ENCODE peak calls at places on chromosomes 4 and X, in seven cellular contexts. One of them, this sample, is unnamed.

GRCh38 chr4:125388653-125389052 is 73.9 kb downstream of the FAT4 start:
- DNase-seq in A549: no peak
- DNase-seq in choroid plexus epithelial cell: peak
- DNase-seq in lower lobe of right lung: no peak
- DNase-seq in tibial artery: no peak
- DNase-seq in coronary artery: no peak
- DNase-seq in cardiac muscle cell: no peak
- DNase-seq in this sample: no peak

GRCh38 chr4:5381981-5382441 is 326.3 kb downstream of the EVC2 start:
- DNase-seq in coronary artery: no peak
- DNase-seq in A549: peak
- DNase-seq in tibial artery: peak
- DNase-seq in choroid plexus epithelial cell: peak
- DNase-seq in lower lobe of right lung: no peak
- DNase-seq in cardiac muscle cell: no peak
- DNase-seq in this sample: no peak

GRCh38 chr4:70743728-70744127 is 22.0 kb downstream of the RUFY3 start:
- DNase-seq in tibial artery: no peak
- DNase-seq in choroid plexus epithelial cell: peak
- DNase-seq in lower lobe of right lung: no peak
- DNase-seq in coronary artery: no peak
- DNase-seq in A549: no peak
- DNase-seq in cardiac muscle cell: no peak
- DNase-seq in this sample: no peak

GRCh38 chr4:142707397-142707796 is 138.7 kb downstream of the INPP4B start:
- DNase-seq in choroid plexus epithelial cell: no peak
- DNase-seq in cardiac muscle cell: no peak
- DNase-seq in A549: no peak
- DNase-seq in lower lobe of right lung: no peak
- DNase-seq in coronary artery: no peak
- DNase-seq in tibial artery: no peak
- DNase-seq in this sample: no peak

GRCh38 chr4:147760176-147760575 is 28.3 kb downstream of the ARHGAP10 start:
- DNase-seq in cardiac muscle cell: no peak
- DNase-seq in lower lobe of right lung: no peak
- DNase-seq in choroid plexus epithelial cell: no peak
- DNase-seq in coronary artery: no peak
- DNase-seq in A549: no peak
- DNase-seq in tibial artery: no peak
- DNase-seq in this sample: peak

GRCh38 chr4:80114732-80115265 is 41.8 kb upstream of the ANTXR2 start:
- DNase-seq in choroid plexus epithelial cell: no peak
- DNase-seq in A549: no peak
- DNase-seq in cardiac muscle cell: no peak
- DNase-seq in tibial artery: no peak
- DNase-seq in coronary artery: no peak
- DNase-seq in lower lobe of right lung: no peak
- DNase-seq in this sample: no peak

GRCh38 chrX:130676861-130677260 is 226.1 kb downstream of the ENOX2 start:
- DNase-seq in lower lobe of right lung: no peak
- DNase-seq in cardiac muscle cell: no peak
- DNase-seq in coronary artery: no peak
- DNase-seq in A549: peak
- DNase-seq in tibial artery: no peak
- DNase-seq in choroid plexus epithelial cell: peak
- DNase-seq in this sample: no peak

GRCh38 chr4:135917016-135917415 is 1615.3 kb downstream of the PCDH18 start:
- DNase-seq in tibial artery: no peak
- DNase-seq in A549: no peak
- DNase-seq in choroid plexus epithelial cell: peak
- DNase-seq in lower lobe of right lung: no peak
- DNase-seq in cardiac muscle cell: no peak
- DNase-seq in coronary artery: no peak
- DNase-seq in this sample: no peak

GRCh38 chr4:111813565-111814140 is 331.6 kb upstream of the FAM241A start:
- DNase-seq in choroid plexus epithelial cell: no peak
- DNase-seq in A549: no peak
- DNase-seq in cardiac muscle cell: peak
- DNase-seq in coronary artery: no peak
- DNase-seq in tibial artery: no peak
- DNase-seq in lower lobe of right lung: no peak
- DNase-seq in this sample: no peak

GRCh38 chr4:169774466-169775445 is 17.0 kb upstream of the HPF1 start:
- DNase-seq in choroid plexus epithelial cell: no peak
- DNase-seq in A549: no peak
- DNase-seq in tibial artery: no peak
- DNase-seq in coronary artery: no peak
- DNase-seq in lower lobe of right lung: no peak
- DNase-seq in cardiac muscle cell: peak
- DNase-seq in this sample: no peak

GRCh38 chr4:145388043-145388442 is 93.6 kb upstream of the SMAD1 start:
- DNase-seq in lower lobe of right lung: no peak
- DNase-seq in tibial artery: no peak
- DNase-seq in A549: no peak
- DNase-seq in cardiac muscle cell: no peak
- DNase-seq in choroid plexus epithelial cell: peak
- DNase-seq in coronary artery: no peak
- DNase-seq in this sample: no peak

GRCh38 chr4:106238819-106239420 is 77.1 kb downstream of the TBCK start:
- DNase-seq in cardiac muscle cell: peak
- DNase-seq in choroid plexus epithelial cell: peak
- DNase-seq in A549: peak
- DNase-seq in tibial artery: no peak
- DNase-seq in lower lobe of right lung: no peak
- DNase-seq in coronary artery: no peak
- DNase-seq in this sample: no peak

GRCh38 chrX:70998402-70999027 is 67.6 kb upstream of the SLC7A3 start:
- DNase-seq in A549: peak
- DNase-seq in lower lobe of right lung: no peak
- DNase-seq in choroid plexus epithelial cell: peak
- DNase-seq in coronary artery: no peak
- DNase-seq in tibial artery: no peak
- DNase-seq in cardiac muscle cell: peak
- DNase-seq in this sample: no peak
- TF ChIP-seq CTCF in A549: peak
- TF ChIP-seq CTCF in lower lobe of right lung: peak
- TF ChIP-seq CTCF in choroid plexus epithelial cell: peak
- TF ChIP-seq CTCF in coronary artery: no peak
- TF ChIP-seq CTCF in tibial artery: no peak
- TF ChIP-seq CTCF in cardiac muscle cell: peak
- TF ChIP-seq CTCF in this sample: no peak

GRCh38 chr4:41183021-41183553 is 31.3 kb downstream of the APBB2 start:
- DNase-seq in lower lobe of right lung: no peak
- DNase-seq in choroid plexus epithelial cell: no peak
- DNase-seq in A549: no peak
- DNase-seq in cardiac muscle cell: no peak
- DNase-seq in tibial artery: no peak
- DNase-seq in coronary artery: no peak
- DNase-seq in this sample: no peak

GRCh38 chr4:41184009-41184408 is 30.3 kb downstream of the APBB2 start:
- DNase-seq in cardiac muscle cell: no peak
- DNase-seq in A549: no peak
- DNase-seq in coronary artery: no peak
- DNase-seq in choroid plexus epithelial cell: no peak
- DNase-seq in tibial artery: no peak
- DNase-seq in lower lobe of right lung: no peak
- DNase-seq in this sample: no peak

GRCh38 chr4:41189669-41190068 is 24.7 kb downstream of the APBB2 start:
- DNase-seq in A549: no peak
- DNase-seq in coronary artery: no peak
- DNase-seq in lower lobe of right lung: no peak
- DNase-seq in tibial artery: no peak
- DNase-seq in choroid plexus epithelial cell: no peak
- DNase-seq in cardiac muscle cell: no peak
- DNase-seq in this sample: no peak

GRCh38 chr4:41189076-41189475 is 25.3 kb downstream of the APBB2 start:
- DNase-seq in lower lobe of right lung: no peak
- DNase-seq in cardiac muscle cell: no peak
- DNase-seq in A549: no peak
- DNase-seq in coronary artery: no peak
- DNase-seq in tibial artery: no peak
- DNase-seq in choroid plexus epithelial cell: no peak
- DNase-seq in this sample: no peak

GRCh38 chr4:41185614-41186609 is 28.4 kb downstream of the APBB2 start:
- DNase-seq in tibial artery: no peak
- DNase-seq in choroid plexus epithelial cell: peak
- DNase-seq in A549: no peak
- DNase-seq in lower lobe of right lung: no peak
- DNase-seq in coronary artery: no peak
- DNase-seq in cardiac muscle cell: no peak
- DNase-seq in this sample: no peak
- H3K4me3 ChIP-seq in tibial artery: no peak
- H3K4me3 ChIP-seq in choroid plexus epithelial cell: no peak
- H3K4me3 ChIP-seq in A549: no peak
- H3K4me3 ChIP-seq in lower lobe of right lung: no peak
- H3K4me3 ChIP-seq in coronary artery: peak
- H3K4me3 ChIP-seq in cardiac muscle cell: no peak
- H3K4me3 ChIP-seq in this sample: no peak

GRCh38 chrX:18422325-18422724 is 3.1 kb upstream of the CDKL5 start:
- DNase-seq in coronary artery: peak
- DNase-seq in lower lobe of right lung: no peak
- DNase-seq in tibial artery: no peak
- DNase-seq in cardiac muscle cell: no peak
- DNase-seq in choroid plexus epithelial cell: peak
- DNase-seq in A549: peak
- DNase-seq in this sample: no peak
- TF ChIP-seq CTCF in coronary artery: no peak
- TF ChIP-seq CTCF in lower lobe of right lung: no peak
- TF ChIP-seq CTCF in tibial artery: no peak
- TF ChIP-seq CTCF in cardiac muscle cell: no peak
- TF ChIP-seq CTCF in choroid plexus epithelial cell: peak
- TF ChIP-seq CTCF in A549: no peak
- TF ChIP-seq CTCF in this sample: no peak

DNA sequence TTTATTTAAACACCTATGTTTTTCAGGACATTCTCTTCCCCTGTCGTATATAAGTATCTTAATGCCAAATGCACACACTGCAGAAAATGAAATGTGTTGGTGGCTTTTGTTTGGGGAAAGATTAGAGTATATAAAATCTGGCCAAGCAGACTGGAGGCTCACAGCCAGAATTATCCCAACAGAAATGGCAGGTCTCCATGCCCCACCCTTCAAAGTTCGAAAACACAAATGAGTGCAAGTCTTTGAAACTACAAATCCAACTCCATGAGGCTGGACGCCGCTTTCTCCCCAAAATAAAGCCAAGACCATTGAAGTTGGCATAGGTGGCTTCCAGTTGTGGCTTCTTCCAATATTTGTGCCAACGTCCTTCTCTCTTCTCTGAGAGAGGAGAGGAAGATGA is 72.0 kb downstream of the APBB2 start:
- DNase-seq in choroid plexus epithelial cell: no peak
- DNase-seq in cardiac muscle cell: no peak
- DNase-seq in lower lobe of right lung: no peak
- DNase-seq in A549: no peak
- DNase-seq in tibial artery: peak
- DNase-seq in coronary artery: no peak
- DNase-seq in this sample: peak
- H3K4me3 ChIP-seq in choroid plexus epithelial cell: no peak
- H3K4me3 ChIP-seq in cardiac muscle cell: no peak
- H3K4me3 ChIP-seq in lower lobe of right lung: no peak
- H3K4me3 ChIP-seq in A549: no peak
- H3K4me3 ChIP-seq in tibial artery: peak
- H3K4me3 ChIP-seq in coronary artery: peak
- H3K4me3 ChIP-seq in this sample: no peak

GRCh38 chr4:113762061-113762850 is 718 bp upstream of the CAMK2D start:
- DNase-seq in cardiac muscle cell: peak
- DNase-seq in choroid plexus epithelial cell: peak
- DNase-seq in tibial artery: peak
- DNase-seq in lower lobe of right lung: peak
- DNase-seq in A549: peak
- DNase-seq in coronary artery: peak
- DNase-seq in this sample: peak
- TF ChIP-seq CTCF in cardiac muscle cell: no peak
- TF ChIP-seq CTCF in choroid plexus epithelial cell: peak
- TF ChIP-seq CTCF in tibial artery: no peak
- TF ChIP-seq CTCF in lower lobe of right lung: no peak
- TF ChIP-seq CTCF in A549: no peak
- TF ChIP-seq CTCF in coronary artery: no peak
- TF ChIP-seq CTCF in this sample: no peak

GRCh38 chrX:65601530-65602281 is 65.7 kb upstream of the MSN start:
- DNase-seq in lower lobe of right lung: peak
- DNase-seq in coronary artery: peak
- DNase-seq in tibial artery: peak
- DNase-seq in A549: peak
- DNase-seq in choroid plexus epithelial cell: peak
- DNase-seq in cardiac muscle cell: no peak
- DNase-seq in this sample: peak
- H3K4me3 ChIP-seq in lower lobe of right lung: no peak
- H3K4me3 ChIP-seq in coronary artery: no peak
- H3K4me3 ChIP-seq in tibial artery: no peak
- H3K4me3 ChIP-seq in A549: no peak
- H3K4me3 ChIP-seq in choroid plexus epithelial cell: no peak
- H3K4me3 ChIP-seq in cardiac muscle cell: no peak
- H3K4me3 ChIP-seq in this sample: no peak

This sample was measured in stomach.